ENCODE peak calls at places on chromosomes 12 and 14, in four cellular contexts. One of them, this sample, is unnamed. For H3K9me3 and H3K4me1, the result is how much of the 10 kb centered on the place peaks cover.

GRCh38 chr12:56385873-56386272 is 23.2 kb upstream of the APOF start:
- DNase-seq in left ventricle myocardium inferior: no peak
- DNase-seq in GM23248: peak
- DNase-seq in left lung: no peak
- DNase-seq in this sample: no peak

GRCh38 chr12:71460850-71461609 is 21.4 kb downstream of the LGR5 start:
- DNase-seq in left ventricle myocardium inferior: no peak
- DNase-seq in GM23248: no peak
- DNase-seq in left lung: no peak
- DNase-seq in this sample: no peak

GRCh38 chr14:32428875-32429274 is 99.8 kb downstream of the AKAP6 start:
- DNase-seq in left ventricle myocardium inferior: no peak
- DNase-seq in GM23248: no peak
- DNase-seq in left lung: no peak
- DNase-seq in this sample: no peak

GRCh38 chr14:47447076-47447475 is 228.3 kb downstream of the MDGA2 start:
- DNase-seq in left ventricle myocardium inferior: no peak
- DNase-seq in GM23248: no peak
- DNase-seq in left lung: no peak
- DNase-seq in this sample: no peak

GRCh38 chr14:50961606-50962259 is 17.4 kb upstream of the PYGL start:
- DNase-seq in left ventricle myocardium inferior: no peak
- DNase-seq in GM23248: peak
- DNase-seq in left lung: no peak
- DNase-seq in this sample: no peak

GRCh38 chr12:116384629-116385485 is 107.4 kb upstream of the MED13L start:
- DNase-seq in left ventricle myocardium inferior: no peak
- DNase-seq in GM23248: peak
- DNase-seq in left lung: no peak
- DNase-seq in this sample: no peak

GRCh38 chr14:30977752-30978151 is 47.7 kb upstream of the AP4S1 start:
- DNase-seq in left ventricle myocardium inferior: no peak
- DNase-seq in GM23248: no peak
- DNase-seq in left lung: no peak
- DNase-seq in this sample: no peak

GRCh38 chr12:68137278-68137930 is 22.1 kb downstream of the IFNG start:
- DNase-seq in left ventricle myocardium inferior: no peak
- DNase-seq in GM23248: no peak
- DNase-seq in left lung: no peak
- DNase-seq in this sample: no peak

GRCh38 chr12:39866135-39866534 is 239.7 kb downstream of the SLC2A13 start:
- DNase-seq in left ventricle myocardium inferior: no peak
- DNase-seq in GM23248: no peak
- DNase-seq in left lung: no peak
- DNase-seq in this sample: no peak

GRCh38 chr12:27619308-27619707 is 76.9 kb upstream of the REP15 start:
- DNase-seq in left ventricle myocardium inferior: no peak
- DNase-seq in GM23248: peak
- DNase-seq in left lung: no peak
- DNase-seq in this sample: no peak

GRCh38 chr14:60276347-60276746 is 27.3 kb downstream of the PPM1A start:
- DNase-seq in left ventricle myocardium inferior: no peak
- DNase-seq in GM23248: peak
- DNase-seq in left lung: no peak
- DNase-seq in this sample: no peak

DNA sequence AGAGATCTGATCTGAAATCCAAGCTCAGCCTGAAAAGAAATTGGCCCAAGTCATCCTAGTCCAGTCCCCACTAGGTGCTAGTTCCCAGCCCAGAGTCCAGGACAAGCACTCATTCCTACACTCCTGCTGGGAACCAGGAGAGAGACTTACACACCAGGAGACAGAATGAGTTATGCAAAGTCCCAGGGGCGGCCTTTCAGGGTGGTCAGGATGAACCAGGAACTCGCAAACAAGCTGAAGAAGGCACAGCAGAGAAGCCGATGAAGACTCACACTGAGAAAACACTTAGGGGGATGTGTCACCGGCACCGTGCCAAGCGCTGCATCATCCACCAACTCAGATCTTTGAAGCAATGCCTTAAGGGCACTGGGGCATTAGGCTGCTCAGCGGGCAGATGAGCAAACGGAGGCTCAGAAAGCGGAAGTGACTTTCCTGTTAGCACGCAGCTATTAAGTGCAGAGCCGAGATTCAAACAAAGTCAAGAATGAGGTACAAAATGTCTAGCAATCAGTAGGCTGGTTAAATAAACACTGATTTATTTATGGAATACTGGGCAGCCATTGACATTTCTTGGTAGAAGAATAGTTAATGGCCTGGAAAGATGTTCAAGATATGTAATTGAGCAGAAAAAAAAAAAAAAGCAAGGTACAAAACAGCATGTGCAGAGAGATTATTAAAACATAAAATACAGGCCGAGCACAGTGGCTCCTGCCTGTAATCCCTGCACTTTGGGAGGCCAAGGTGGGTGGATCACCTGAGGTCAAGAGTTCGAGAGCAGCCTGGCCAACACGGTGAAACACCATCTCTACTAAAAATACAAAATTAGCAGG is 78.7 kb downstream of the LRRC74A start:
- DNase-seq in left ventricle myocardium inferior: peak
- DNase-seq in GM23248: peak
- DNase-seq in left lung: no peak
- DNase-seq in this sample: peak
- H3K27ac ChIP-seq in left ventricle myocardium inferior: peak
- H3K27ac ChIP-seq in GM23248: peak
- H3K27ac ChIP-seq in left lung: no peak
- H3K27ac ChIP-seq in this sample: no peak

GRCh38 chr12:85468356-85469157 is 188.5 kb downstream of the ALX1 start:
- DNase-seq in left ventricle myocardium inferior: no peak
- DNase-seq in GM23248: peak
- DNase-seq in left lung: peak
- DNase-seq in this sample: no peak
- H3K9me3 ChIP-seq in left ventricle myocardium inferior: under half
- H3K9me3 ChIP-seq in GM23248: under half
- H3K9me3 ChIP-seq in left lung: under half
- H3K9me3 ChIP-seq in this sample: under half

DNA sequence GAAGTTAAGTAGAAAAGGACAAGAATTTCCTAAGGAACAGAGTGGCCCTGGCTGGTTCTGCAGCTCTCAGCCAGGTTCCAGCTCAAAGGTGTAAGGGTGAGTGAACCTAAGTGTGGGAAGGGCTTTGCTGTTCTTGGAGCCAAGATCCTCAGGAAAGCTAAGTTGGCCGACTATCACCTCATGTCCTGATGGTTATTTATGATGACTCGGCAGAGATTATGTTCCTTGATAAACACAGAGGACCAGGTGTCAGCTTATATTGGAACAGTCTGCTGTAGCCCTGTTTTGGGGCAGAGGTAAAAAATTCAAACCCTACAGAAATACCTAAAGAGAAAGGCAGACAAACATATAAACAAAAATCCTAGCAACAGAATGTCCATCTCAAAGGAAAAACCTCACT is 128.5 kb downstream of the TBX3 start:
- DNase-seq in left ventricle myocardium inferior: no peak
- DNase-seq in GM23248: no peak
- DNase-seq in left lung: no peak
- DNase-seq in this sample: no peak
- H3K4me1 ChIP-seq in left ventricle myocardium inferior: under half
- H3K4me1 ChIP-seq in GM23248: under half
- H3K4me1 ChIP-seq in left lung: under half
- H3K4me1 ChIP-seq in this sample: under half

GRCh38 chr12:110639336-110640178 is 25.6 kb downstream of the TCTN1 start:
- DNase-seq in left ventricle myocardium inferior: no peak
- DNase-seq in GM23248: peak
- DNase-seq in left lung: no peak
- DNase-seq in this sample: no peak
- H3K27ac ChIP-seq in left ventricle myocardium inferior: peak
- H3K27ac ChIP-seq in GM23248: peak
- H3K27ac ChIP-seq in left lung: no peak
- H3K27ac ChIP-seq in this sample: no peak

DNA sequence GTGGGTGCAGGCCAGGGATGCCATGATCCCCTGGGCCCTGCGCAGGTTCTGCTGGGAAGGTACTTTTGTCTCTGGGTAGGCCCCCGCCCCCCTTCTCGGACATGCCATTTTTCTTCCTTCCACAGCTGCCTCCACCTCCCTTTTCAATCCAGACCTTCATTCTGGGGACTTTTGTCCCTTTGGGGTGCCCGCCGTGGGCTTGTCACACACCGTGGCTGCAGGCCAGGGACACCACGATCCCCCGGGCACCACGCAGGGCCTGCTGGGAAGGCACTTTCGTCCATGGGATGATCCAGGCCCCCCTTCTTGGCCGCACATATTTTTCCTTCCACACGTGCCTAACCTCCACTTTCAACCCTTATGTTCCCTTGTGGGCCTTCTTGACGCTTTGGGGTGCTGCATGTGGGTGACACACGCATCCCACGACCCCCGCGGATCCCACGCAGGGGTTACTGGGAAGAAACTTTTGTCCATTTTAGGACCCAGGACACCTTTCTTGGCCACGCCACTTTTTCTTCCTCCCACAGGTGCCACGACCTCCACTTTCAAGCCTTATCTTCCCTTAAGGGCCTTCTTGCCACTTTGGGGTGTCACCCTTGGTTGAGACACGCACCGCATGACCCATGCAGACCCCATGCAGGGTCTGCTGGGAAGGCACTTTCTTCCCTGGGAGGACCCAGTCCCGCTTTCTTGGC is 272.5 kb downstream of the ALG10 start:
- DNase-seq in left ventricle myocardium inferior: peak
- DNase-seq in GM23248: no peak
- DNase-seq in left lung: peak
- DNase-seq in this sample: no peak
- H3K9me3 ChIP-seq in left ventricle myocardium inferior: under half
- H3K9me3 ChIP-seq in GM23248: under half
- H3K9me3 ChIP-seq in left lung: half or more
- H3K9me3 ChIP-seq in this sample: under half